ENCODE peak calls at places on chromosomes 13 and 19, in four cellular contexts. V, X, T and O are unnamed samples.

GRCh38 chr13:60019119-60019993 is 144.4 kb downstream of the DIAPH3 start:
- DNase-seq in X (no peak), T (no peak), V (no peak), O (no peak)

GRCh38 chr19:45470147-45471081 is 2.6 kb downstream of the FOSB start:
- DNase-seq in V (no peak), T (peak; percentile 65), X (peak; percentile 66), O (peak; percentile 26)

GRCh38 chr19:2602391-2603181 is 99.9 kb downstream of the GNG7 start:
- DNase-seq in T (peak; percentile 84), X (peak; percentile 74), V (no peak), O (peak; percentile 88)

GRCh38 chr19:11860721-11861120 is 12.2 kb downstream of the ZNF439 start:
- DNase-seq in V (no peak), X (no peak), T (no peak), O (no peak)

GRCh38 chr19:13417054-13417453 is 89.2 kb downstream of the CACNA1A start:
- DNase-seq in X (no peak), T (no peak), V (no peak), O (peak; percentile 58)

GRCh38 chr13:65932587-65933239 is 1297.4 kb downstream of the PCDH9 start:
- DNase-seq in V (no peak), X (no peak), T (no peak), O (no peak)

GRCh38 chr19:17610384-17610783 is 54.9 kb downstream of the COLGALT1 start:
- DNase-seq in X (no peak), T (no peak), V (peak; percentile 28), O (no peak)

GRCh38 chr13:52345048-52345447 is 60.9 kb downstream of the THSD1 start:
- DNase-seq in X (no peak), T (no peak), V (no peak), O (no peak)

GRCh38 chr13:100608906-100609305 is 20.3 kb upstream of the GGACT start:
- DNase-seq in V (no peak), T (no peak), X (no peak), O (no peak)

GRCh38 chr19:3102239-3103140 is 8.3 kb downstream of the GNA11 start:
- DNase-seq in X (no peak), V (no peak), T (no peak), O (no peak)

GRCh38 chr13:19862511-19863313 is 737 bp downstream of the ZMYM5 start:
- DNase-seq in T (peak; percentile 65), X (peak; percentile 34), V (no peak), O (peak; percentile 38)

GRCh38 chr13:64305246-64305645 is 2889.6 kb upstream of the PCDH20 start:
- DNase-seq in T (no peak), X (no peak), V (no peak), O (no peak)

GRCh38 chr19:32241957-32242710 is 103.3 kb upstream of the ZNF507 start:
- DNase-seq in T (no peak), X (no peak), V (no peak), O (no peak)

GRCh38 chr13:98222081-98222554 is 45.0 kb upstream of the RNF113B start:
- DNase-seq in V (no peak), T (no peak), X (no peak), O (no peak)

GRCh38 chr13:35784286-35784951 is 307.9 kb upstream of the MAB21L1 start:
- DNase-seq in T (no peak), V (no peak), X (no peak), O (no peak)

GRCh38 chr19:56538761-56539263 is at the start of gene ZFP28:
- DNase-seq in T (peak; percentile 78), X (no peak), V (no peak), O (peak; percentile 83)

GRCh38 chr19:4368128-4368820 is 24.9 kb downstream of the MPND start:
- DNase-seq in X (no peak), T (peak; percentile 69), V (no peak), O (no peak)

GRCh38 chr19:16698914-16699313 is 20.7 kb upstream of the NWD1 start:
- DNase-seq in V (no peak), T (no peak), X (no peak), O (peak; percentile 62)

GRCh38 chr19:18399008-18399407 is 1.6 kb upstream of the LRRC25 start:
- DNase-seq in X (peak; percentile 85), V (no peak), T (no peak), O (no peak)

DNA sequence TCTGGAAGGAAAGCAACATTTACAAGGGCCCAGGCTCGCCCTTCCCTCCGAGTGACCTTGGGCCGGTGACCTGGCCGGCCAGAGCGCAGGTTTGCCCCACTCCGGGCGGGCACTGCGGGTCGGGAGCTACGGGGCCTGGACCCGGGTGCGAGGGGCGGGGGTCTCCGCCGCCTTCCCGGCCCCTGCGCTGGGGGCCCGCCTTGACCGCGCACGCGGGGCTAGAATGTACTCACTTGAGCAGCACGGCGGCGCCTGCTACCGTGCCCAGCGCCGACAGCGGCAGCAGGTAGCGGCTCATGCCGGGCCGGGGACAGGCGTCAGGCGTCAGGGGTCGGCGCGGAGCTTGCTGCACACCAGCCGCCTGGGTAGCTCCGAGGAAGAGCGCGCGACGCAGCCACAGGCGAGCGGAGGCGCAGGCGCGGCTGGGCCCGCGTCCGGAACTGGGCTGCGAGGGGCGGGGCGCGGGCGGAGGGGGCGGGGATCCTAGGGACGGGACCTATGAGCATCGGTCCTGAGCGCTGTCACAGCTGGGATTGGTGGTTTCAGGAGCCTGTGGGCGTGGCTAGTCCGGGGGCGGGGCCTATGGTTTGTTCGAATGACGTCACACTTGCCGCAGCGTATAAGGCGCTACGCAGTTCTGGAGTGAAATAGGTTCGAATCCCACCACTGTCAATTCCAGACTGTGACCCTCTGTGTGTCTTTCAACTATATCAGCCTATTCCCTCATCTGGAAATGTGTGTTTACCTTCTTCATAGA is at the start of gene RDH13:
- DNase-seq in V (peak; percentile 96), X (peak; percentile 98), T (peak; percentile 98), O (peak; percentile 98)
- TF ChIP-seq POLR2A in V (peak; percentile 66), X (peak; percentile 24), T (peak; percentile 15), O (no peak)

DNA sequence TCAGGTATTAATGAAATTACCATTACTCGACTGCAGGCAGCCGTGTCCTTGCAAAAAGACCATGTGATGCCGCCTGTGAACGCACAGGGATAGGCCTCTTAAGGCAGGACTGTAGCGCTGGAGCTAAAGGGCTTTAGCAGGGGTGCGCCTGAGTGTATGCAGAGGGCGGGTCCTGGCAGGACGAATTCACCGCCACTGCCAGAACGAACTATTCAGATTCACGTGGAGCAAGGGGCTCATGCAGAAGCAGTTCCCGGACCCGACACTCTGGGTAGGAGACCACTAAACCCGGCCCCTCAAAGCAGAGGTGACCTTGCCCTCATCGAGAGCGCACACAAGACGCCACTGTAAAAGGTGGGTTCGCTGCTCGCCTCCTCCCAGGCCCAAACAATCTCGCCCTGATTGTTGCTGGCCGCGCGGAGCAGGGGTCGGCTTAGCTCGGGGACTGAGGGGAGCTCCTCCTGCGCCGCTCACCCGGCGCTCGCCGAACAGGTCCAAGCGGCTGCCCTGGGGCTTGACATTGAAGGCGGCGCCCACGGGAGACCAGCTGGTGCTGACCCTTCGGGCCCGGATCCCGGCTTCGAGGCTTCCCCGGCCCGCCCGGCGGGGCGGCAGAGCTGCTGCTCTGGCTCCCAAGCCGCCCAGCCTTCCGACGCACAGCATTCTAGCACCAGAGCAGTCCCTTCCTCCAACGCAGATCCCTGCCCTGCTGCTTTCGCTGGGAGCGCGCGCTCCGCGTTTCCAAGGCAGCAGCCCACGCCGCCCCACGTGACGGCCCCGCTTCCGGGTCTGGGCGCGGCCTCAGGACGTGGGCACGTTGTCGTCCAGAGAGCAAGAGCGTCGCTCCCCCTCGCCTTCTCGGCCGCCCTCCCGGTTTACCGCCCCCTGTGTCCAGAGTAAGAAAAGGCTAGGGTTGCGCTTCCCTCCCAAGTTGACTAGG is at the start of gene MIPEP:
- DNase-seq in X (peak; percentile 93), T (peak; percentile 94), V (peak; percentile 88), O (peak; percentile 95)
- TF ChIP-seq CTCF in X (peak; percentile 74), T (peak; percentile 84), V (peak; percentile 70), O (peak; percentile 74)

GRCh38 chr19:23093832-23094231 is 23.0 kb upstream of the ZNF730 start:
- DNase-seq in T (no peak), X (no peak), V (no peak), O (no peak)
- H3K36me3 ChIP-seq in T (no peaks in the 10 kb centered on the region), X (no peaks in the 10 kb centered on the region), V (no peaks in the 10 kb centered on the region), O (no peaks in the 10 kb centered on the region)

DNA sequence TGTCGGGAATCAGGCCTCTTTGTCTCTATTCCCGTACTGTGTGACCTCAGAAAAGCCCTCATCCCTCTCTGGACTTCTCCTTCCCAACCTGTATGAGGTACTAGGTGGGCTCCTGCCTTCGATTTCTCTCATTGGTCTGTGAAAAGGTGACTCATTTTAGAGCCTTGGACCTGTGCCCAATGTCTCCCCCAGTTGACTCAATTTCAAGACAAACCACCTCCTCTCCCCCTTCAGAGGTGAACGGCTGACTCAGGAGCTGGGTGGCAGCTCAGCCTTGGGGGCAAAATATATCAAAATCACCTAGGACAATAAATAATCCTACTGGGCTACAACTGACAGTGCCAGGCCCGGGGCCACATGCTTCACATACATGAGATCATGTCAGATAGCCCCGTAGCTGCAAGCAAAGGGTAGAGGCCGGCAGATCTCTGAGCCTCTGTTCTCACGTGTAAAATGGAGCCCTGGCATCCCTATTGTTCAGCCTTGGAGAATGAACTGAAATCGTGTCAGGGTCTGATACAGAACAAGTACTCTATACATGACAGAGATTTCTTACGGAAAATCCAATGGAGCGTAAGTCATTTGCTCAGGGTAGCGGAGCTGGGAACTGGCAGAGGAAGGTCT is 543 bp downstream of the COQ8B start:
- DNase-seq in X (peak; percentile 90), T (no peak), V (peak; percentile 72), O (no peak)
- TF ChIP-seq POLR2A in X (no peak), T (no peak), V (no peak), O (no peak)